ENCODE peak calls at places on chromosome 12, in eight cellular contexts. R, Z, Q, P, O, Y, W and D are unnamed samples.
A peak's percentile ranks its signal among the peaks of the same experiment; 100 is the strongest.

GRCh38 chr12:23949212-23950010 is at the start of gene SOX5:
- DNase-seq in R (no peak), Z (peak; percentile 27), Q (peak; percentile 47), P (peak; percentile 75), O (no peak), Y (peak; percentile 68), W (no peak), D (peak; percentile 61)

GRCh38 chr12:91576432-91576831 is 393.8 kb upstream of the DCN start:
- DNase-seq in R (no peak), Z (no peak), Q (no peak), P (no peak), O (no peak), Y (no peak), W (no peak), D (no peak)

GRCh38 chr12:130737731-130738130 is 21.6 kb upstream of the RIMBP2 start:
- DNase-seq in R (no peak), Z (no peak), Q (no peak), P (no peak), O (no peak), Y (no peak), W (no peak), D (no peak)

GRCh38 chr12:25388216-25388615 is 137.5 kb upstream of the KRAS start:
- DNase-seq in R (no peak), Z (no peak), Q (no peak), P (no peak), O (no peak), Y (peak; percentile 25), W (no peak), D (no peak)

GRCh38 chr12:122079038-122079531 is 529 bp downstream of the MLXIP start:
- DNase-seq in R (no peak), Z (peak; percentile 65), Q (peak; percentile 42), P (no peak), O (no peak), Y (no peak), W (no peak), D (peak; percentile 74)

GRCh38 chr12:105057174-105057573 is 27.1 kb downstream of the ALDH1L2 start:
- DNase-seq in R (no peak), Z (no peak), Q (no peak), P (no peak), O (no peak), Y (no peak), W (no peak), D (no peak)

GRCh38 chr12:118055144-118055557 is 5.8 kb downstream of the WSB2 start:
- DNase-seq in R (no peak), Z (peak; percentile 45), Q (no peak), P (peak; percentile 68), O (peak; percentile 39), Y (peak; percentile 22), W (no peak), D (no peak)

GRCh38 chr12:57829025-57829777 is 10.7 kb upstream of the AVIL start:
- DNase-seq in R (no peak), Z (no peak), Q (no peak), P (no peak), O (no peak), Y (no peak), W (no peak), D (no peak)

GRCh38 chr12:53298154-53298553 is 1.3 kb upstream of the MYG1 start:
- DNase-seq in R (no peak), Z (no peak), Q (no peak), P (no peak), O (no peak), Y (peak; percentile 97), W (no peak), D (no peak)

GRCh38 chr12:130754234-130755001 is 38.3 kb upstream of the RIMBP2 start:
- DNase-seq in R (no peak), Z (no peak), Q (no peak), P (no peak), O (no peak), Y (no peak), W (no peak), D (no peak)

GRCh38 chr12:127005406-127005805 is 1261.6 kb upstream of the TMEM132C start:
- DNase-seq in R (no peak), Z (no peak), Q (no peak), P (no peak), O (no peak), Y (no peak), W (no peak), D (peak; percentile 86)

GRCh38 chr12:25009511-25010092 is 60.7 kb upstream of the BCAT1 start:
- DNase-seq in R (no peak), Z (no peak), Q (no peak), P (no peak), O (no peak), Y (no peak), W (no peak), D (no peak)

GRCh38 chr12:2999265-2999841 is 40.2 kb downstream of the TEAD4 start:
- DNase-seq in R (no peak), Z (peak; percentile 98), Q (peak; percentile 66), P (no peak), O (no peak), Y (no peak), W (no peak), D (no peak)

GRCh38 chr12:125533434-125534029 is 468.3 kb downstream of the AACS start:
- DNase-seq in R (no peak), Z (peak; percentile 37), Q (peak; percentile 25), P (peak; percentile 11), O (peak; percentile 31), Y (no peak), W (no peak), D (peak; percentile 53)

GRCh38 chr12:25570418-25570817 is 17.3 kb upstream of the LMNTD1 start:
- DNase-seq in R (no peak), Z (no peak), Q (no peak), P (no peak), O (no peak), Y (no peak), W (no peak), D (peak; percentile 53)

DNA sequence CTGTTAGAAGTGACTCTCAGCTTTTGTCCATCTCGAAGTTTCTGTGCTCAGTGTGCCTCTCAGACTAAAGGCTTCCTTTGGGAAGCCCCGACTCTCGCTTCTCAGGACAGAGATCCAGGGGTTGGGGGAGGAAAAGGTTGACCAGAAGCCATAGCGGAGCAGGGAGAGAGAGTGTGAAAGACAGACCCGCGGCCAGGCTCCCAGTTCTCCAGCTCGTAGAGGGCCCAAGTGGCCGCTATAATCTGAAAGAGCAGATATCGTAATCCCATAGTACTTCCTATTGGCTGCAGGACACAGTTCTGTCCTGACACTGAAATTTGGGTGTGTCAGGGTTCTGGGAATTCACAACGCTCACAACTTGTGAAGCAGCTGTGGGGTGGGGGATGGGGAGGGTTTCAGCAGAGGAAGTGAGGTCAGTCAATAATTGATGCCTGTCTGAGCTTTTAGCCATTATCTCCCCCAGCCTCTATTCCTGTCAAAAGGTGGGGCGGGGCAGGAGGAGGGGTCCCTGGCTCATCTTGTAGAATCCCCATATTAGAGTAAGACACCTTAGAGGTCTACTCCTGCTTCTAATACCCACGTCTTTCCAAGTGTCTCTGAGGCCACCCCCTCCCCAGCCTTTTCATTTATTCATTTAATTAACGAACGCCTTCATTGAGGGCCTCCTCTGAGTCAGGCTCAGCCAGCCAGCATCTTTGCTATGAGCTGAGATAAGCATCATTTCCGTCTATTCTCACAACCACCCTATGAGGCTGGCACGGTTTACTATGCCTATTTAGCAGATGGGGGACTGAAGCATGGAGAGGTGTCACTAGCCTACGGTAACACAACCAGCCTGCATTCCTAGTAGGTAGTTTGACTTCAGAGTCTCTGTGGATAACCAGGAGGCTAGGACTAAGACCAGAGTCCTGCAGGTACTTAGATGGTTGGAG is 1.5 kb upstream of the ACVRL1 start:
- DNase-seq in R (no peak), Z (peak; percentile 57), Q (peak; percentile 94), P (no peak), O (no peak), Y (peak; percentile 40), W (no peak), D (peak; percentile 42)
- H3K27ac ChIP-seq in R (peak overlapping the region; percentile 92), Z (peak overlapping the region; percentile 72), Q (peak overlapping the region; percentile 87), P (no peak overlapping the region), O (no peak overlapping the region), Y (peak overlapping the region; percentile 85), W (no peak overlapping the region), D (no peak overlapping the region)

GRCh38 chr12:95551305-95551704 is at the start of gene USP44:
- DNase-seq in R (no peak), Z (no peak), Q (no peak), P (no peak), O (no peak), Y (no peak), W (no peak), D (no peak)

GRCh38 chr12:95547522-95548055 is 3.7 kb downstream of the USP44 start:
- DNase-seq in R (no peak), Z (no peak), Q (no peak), P (no peak), O (no peak), Y (peak; percentile 96), W (no peak), D (no peak)

GRCh38 chr12:95548539-95549391 is 2.5 kb downstream of the USP44 start:
- DNase-seq in R (no peak), Z (peak; percentile 72), Q (peak; percentile 46), P (no peak), O (peak; percentile 51), Y (peak; percentile 64), W (no peak), D (peak; percentile 39)

GRCh38 chr12:95548056-95548538 is 3.2 kb downstream of the USP44 start:
- DNase-seq in R (no peak), Z (peak; percentile 48), Q (peak; percentile 31), P (no peak), O (no peak), Y (no peak), W (no peak), D (peak; percentile 24)

DNA sequence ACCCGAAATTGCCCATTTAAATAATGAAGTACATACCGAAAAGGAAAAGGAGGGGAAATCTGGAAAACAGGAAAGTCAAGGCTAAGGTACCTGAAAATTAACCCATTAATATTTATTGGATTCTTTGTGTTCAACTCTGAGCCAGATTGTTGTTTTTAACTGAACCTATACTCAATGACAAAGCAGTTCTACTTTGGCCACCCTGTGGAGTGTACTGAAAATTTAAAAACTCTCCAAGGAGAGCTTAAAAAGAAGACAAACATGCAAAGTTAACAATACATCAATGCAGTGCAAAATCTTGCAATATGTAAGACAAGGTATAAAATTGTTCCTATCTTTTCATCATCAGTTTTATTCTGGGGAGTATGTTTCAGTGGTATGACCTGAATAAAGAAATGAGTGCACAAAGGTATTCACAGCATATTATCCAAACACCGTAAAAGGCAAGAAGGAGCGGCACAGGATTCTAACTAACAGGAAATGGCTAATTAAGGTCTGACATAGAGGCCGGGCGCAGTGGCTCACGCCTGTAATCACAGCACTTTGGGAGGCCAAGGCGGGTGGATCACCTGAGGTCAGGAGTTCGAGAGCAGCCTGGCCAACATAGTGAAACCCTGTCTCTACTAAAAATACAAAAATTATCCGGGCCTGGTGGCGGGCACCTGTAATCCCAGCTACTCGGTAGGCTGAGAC is 1.7 kb downstream of the USP44 start:
- DNase-seq in R (no peak), Z (no peak), Q (no peak), P (no peak), O (no peak), Y (no peak), W (no peak), D (no peak)
- H3K4me3 ChIP-seq in R (peak overlapping the region; percentile 82), Z (no peak overlapping the region), Q (no peak overlapping the region), P (no peak overlapping the region), O (peak overlapping the region; percentile 88), Y (peak overlapping the region; percentile 58), W (no peak overlapping the region), D (no peak overlapping the region)

GRCh38 chr12:47210776-47211175 is 131.0 kb upstream of the AMIGO2 start:
- DNase-seq in R (no peak), Z (no peak), Q (no peak), P (no peak), O (no peak), Y (no peak), W (no peak), D (no peak)
- TF ChIP-seq POLR2A in R (no peak), Z (no peak), Q (no peak), P (no peak), O (no peak), Y (no peak), W (no peak), D (no peak)

GRCh38 chr12:72271401-72271740 is 799 bp upstream of the TRHDE start:
- DNase-seq in R (no peak), Z (peak; percentile 78), Q (no peak), P (no peak), O (no peak), Y (peak; percentile 63), W (no peak), D (peak; percentile 48)
- H3K27ac ChIP-seq in R (peak overlapping the region; percentile 73), Z (peak overlapping the region; percentile 86), Q (no peak overlapping the region), P (no peak overlapping the region), O (no peak overlapping the region), Y (peak overlapping the region; percentile 99), W (no peak overlapping the region), D (no peak overlapping the region)